ENCODE peak calls at places on chromosome 5, in seven cellular contexts. K is foreskin fibroblast, N is hepatocyte, H is fibroblast of mammary gland, V is IMR-90, R is breast epithelium, P is GM12865. E is an unnamed sample.

GRCh38 chr5:41410737-41411136 is 99.7 kb downstream of the PLCXD3 start:
- DNase-seq in K (no peak), N (no peak), H (no peak), V (no peak), R (no peak), P (no peak), E (no peak)

GRCh38 chr5:72776684-72777083 is 39.8 kb upstream of the TNPO1 start:
- DNase-seq in K (no peak), N (no peak), H (no peak), V (no peak), R (no peak), P (no peak), E (no peak)

GRCh38 chr5:148615644-148616283 is 38.6 kb downstream of the HTR4 start:
- DNase-seq in K (peak), N (no peak), H (peak), V (peak), R (no peak), P (no peak), E (no peak)

GRCh38 chr5:133783481-133783880 is 171.1 kb upstream of the FSTL4 start:
- DNase-seq in K (no peak), N (no peak), H (peak), V (no peak), R (no peak), P (no peak), E (no peak)

GRCh38 chr5:6446042-6446441 is 2.6 kb upstream of the UBE2QL1 start:
- DNase-seq in K (no peak), N (no peak), H (no peak), V (no peak), R (no peak), P (no peak), E (no peak)

GRCh38 chr5:132103380-132103951 is 29.9 kb downstream of the CSF2 start:
- DNase-seq in K (peak), N (peak), H (peak), V (peak), R (no peak), P (peak), E (peak)

GRCh38 chr5:2709996-2710689 is 41.3 kb downstream of the IRX2 start:
- DNase-seq in K (no peak), N (no peak), H (no peak), V (no peak), R (no peak), P (no peak), E (no peak)

GRCh38 chr5:93433422-93433821 is 147.6 kb downstream of the NR2F1-AS1 start:
- DNase-seq in K (peak), N (no peak), H (peak), V (peak), R (no peak), P (no peak), E (peak)

GRCh38 chr5:149240354-149240998 is 31.2 kb upstream of the AFAP1L1 start:
- DNase-seq in K (no peak), N (no peak), H (no peak), V (no peak), R (no peak), P (peak), E (no peak)

GRCh38 chr5:134245101-134245604 is 19.3 kb upstream of the PPP2CA start:
- DNase-seq in K (peak), N (peak), H (peak), V (peak), R (no peak), P (no peak), E (peak)

GRCh38 chr5:33832904-33833575 is 58.8 kb downstream of the ADAMTS12 start:
- DNase-seq in K (peak), N (no peak), H (peak), V (peak), R (no peak), P (no peak), E (no peak)

GRCh38 chr5:173324115-173325001 is 3.9 kb downstream of the STC2 start:
- DNase-seq in K (peak), N (peak), H (peak), V (peak), R (no peak), P (peak), E (no peak)

GRCh38 chr5:170148430-170149205 is 42.9 kb downstream of the FOXI1 start:
- DNase-seq in K (no peak), N (no peak), H (no peak), V (no peak), R (no peak), P (no peak), E (no peak)
- H3K4me3 ChIP-seq in K (no peak), N (no peak), H (no peak), V (no peak), R (no peak), P (no peak), E (no peak)

DNA sequence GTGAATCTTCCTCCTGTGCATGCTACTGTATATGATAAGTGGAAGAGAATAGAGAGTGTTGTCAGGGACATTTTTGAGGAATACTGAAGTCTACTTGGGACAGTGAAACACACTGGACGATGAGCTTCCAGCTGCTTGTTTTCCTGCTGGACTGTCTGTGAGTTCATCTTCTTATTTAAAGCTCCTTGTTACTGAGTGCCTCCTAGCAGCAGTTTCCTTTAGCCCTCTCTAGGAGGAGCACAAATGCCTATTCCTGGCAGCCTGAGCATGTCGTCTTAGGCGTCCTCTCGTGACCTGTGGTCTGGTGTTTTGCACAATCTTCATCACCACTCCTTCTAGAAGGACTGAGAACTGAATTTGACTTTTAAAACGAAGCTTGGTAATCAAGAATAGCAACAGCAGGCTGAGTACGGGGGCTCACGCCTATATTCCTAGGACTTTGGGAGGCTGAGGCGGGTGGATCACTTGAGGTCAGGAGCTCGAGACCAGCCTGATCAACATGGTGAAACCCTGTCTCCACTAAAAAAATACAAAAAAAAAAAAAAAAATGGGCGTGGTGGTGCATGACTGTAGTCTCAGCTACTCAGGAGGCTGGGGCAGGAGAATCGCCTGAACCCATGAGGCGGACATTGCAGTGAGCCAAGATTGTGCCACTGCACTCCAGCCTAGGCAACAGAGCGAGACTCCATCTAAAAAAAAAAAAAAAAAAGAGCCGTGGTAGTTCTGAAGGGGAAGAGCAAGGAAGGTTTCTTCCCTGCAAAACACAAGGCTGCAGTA is 44.0 kb downstream of the ANKRD33B start:
- DNase-seq in K (peak), N (peak), H (peak), V (peak), R (no peak), P (peak), E (no peak)
- TF ChIP-seq CTCF in K (peak), N (no peak), H (peak), V (peak), R (no peak), P (no peak), E (no peak)

GRCh38 chr5:14143843-14144585 is 872 bp downstream of the TRIO start:
- DNase-seq in K (peak), N (peak), H (no peak), V (no peak), R (no peak), P (peak), E (no peak)
- H3K4me3 ChIP-seq in K (peak), N (peak), H (peak), V (peak), R (peak), P (peak), E (peak)

DNA sequence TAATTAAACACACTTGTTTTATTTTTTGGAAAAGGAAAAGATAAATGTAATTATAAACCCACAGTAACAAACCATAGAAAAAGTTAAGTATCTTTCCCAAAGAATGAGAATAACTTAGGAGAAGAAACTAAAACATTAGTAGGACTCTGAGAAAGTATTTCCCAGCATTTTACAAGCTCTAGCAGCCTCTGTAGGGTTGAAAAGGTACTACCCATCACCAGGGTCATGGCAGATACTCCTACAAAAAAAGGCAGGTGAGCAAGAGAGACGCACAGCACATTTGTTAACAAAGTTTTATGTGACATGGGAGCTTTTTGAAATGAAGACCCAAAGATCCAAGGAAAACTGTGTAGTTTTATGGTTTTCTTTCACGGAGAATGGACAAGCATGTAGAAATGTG is 77.7 kb upstream of the FAM169A start:
- DNase-seq in K (no peak), N (no peak), H (no peak), V (no peak), R (no peak), P (no peak), E (no peak)
- TF ChIP-seq CTCF in K (no peak), N (peak), H (peak), V (peak), R (no peak), P (peak), E (peak)

GRCh38 chr5:176809544-176810083 is 745 bp upstream of the UNC5A start:
- DNase-seq in K (no peak), N (no peak), H (no peak), V (no peak), R (no peak), P (no peak), E (no peak)
- H3K4me3 ChIP-seq in K (no peak), N (peak), H (no peak), V (no peak), R (peak), P (no peak), E (peak)

DNA sequence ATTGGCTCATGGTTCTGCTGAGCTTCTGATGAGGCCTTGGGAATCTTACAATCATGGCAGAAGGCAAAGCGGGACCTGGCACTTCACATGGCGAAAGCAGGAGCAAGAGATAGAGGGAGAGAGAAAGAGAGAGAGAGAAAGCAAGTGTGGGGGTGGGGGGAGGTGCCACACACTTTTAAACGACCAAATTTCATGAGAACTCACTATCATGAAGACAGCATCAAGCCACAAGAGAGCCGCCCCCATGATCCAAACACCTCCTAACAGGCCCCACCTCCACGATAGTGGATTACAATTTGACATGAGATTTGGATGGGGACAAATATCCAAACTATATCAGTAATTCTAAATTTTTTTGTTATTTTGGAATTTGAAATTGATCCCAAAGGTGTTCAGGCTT is 553.9 kb downstream of the PRR16 start:
- DNase-seq in K (no peak), N (no peak), H (no peak), V (no peak), R (no peak), P (no peak), E (no peak)
- TF ChIP-seq CTCF in K (no peak), N (no peak), H (no peak), V (no peak), R (no peak), P (no peak), E (no peak)

GRCh38 chr5:140563554-140563953 is 844 bp downstream of the APBB3 start:
- DNase-seq in K (no peak), N (no peak), H (no peak), V (no peak), R (no peak), P (no peak), E (no peak)
- H3K4me3 ChIP-seq in K (peak), N (peak), H (peak), V (peak), R (peak), P (peak), E (peak)

GRCh38 chr5:57277085-57277484 is 103.2 kb downstream of the GPBP1 start:
- DNase-seq in K (peak), N (no peak), H (peak), V (peak), R (no peak), P (peak), E (no peak)
- TF ChIP-seq CTCF in K (no peak), N (peak), H (peak), V (peak), R (no peak), P (peak), E (peak)

GRCh38 chr5:158858746-158859145 is 241.0 kb downstream of the EBF1 start:
- DNase-seq in K (no peak), N (no peak), H (no peak), V (no peak), R (no peak), P (no peak), E (no peak)
- H3K4me3 ChIP-seq in K (no peak), N (no peak), H (no peak), V (no peak), R (no peak), P (no peak), E (no peak)

DNA sequence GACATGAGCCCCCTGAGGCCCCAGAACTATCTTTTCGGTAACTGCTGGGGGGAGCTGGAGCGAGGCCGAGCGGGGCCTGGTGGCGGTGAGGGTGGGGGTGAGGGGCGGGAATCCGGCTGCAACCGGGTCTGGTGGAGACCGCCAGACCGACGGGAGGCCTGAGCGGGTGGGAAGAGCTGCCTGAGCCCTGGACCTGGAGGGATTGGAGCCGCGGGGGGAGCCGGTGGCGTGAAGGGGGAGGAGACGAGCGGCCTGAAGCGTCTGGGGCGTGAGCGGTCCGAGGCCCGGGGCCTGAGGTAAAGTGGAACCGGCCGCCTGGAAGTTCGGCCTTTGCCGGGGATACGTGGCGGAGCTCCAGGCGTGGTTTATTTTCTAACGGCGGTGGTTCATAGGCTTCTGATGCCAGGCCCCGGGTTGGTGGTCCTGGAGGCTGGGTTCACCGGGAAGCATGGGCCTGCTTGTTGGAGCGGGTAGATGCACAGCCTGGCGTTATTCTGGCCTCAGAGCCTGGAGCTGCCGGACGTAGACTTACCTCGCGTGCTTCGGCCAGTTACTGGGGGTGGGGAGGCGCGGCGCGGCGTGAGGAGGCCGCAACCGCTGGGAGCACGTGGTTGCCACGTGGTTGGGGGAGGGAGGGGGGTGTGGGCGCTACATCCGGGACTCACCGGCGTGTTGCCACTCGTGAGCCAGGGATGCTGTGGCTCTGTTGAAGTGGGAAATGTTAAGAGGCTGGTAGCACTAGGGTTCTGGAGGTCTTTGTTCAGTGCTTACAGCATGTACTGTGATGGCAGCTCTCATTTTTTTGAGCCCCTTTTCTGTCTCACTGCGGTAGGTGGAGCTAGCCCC is 544 bp downstream of the NPM1 start:
- DNase-seq in K (peak), N (peak), H (peak), V (peak), R (peak), P (peak), E (no peak)
- TF ChIP-seq CTCF in K (no peak), N (no peak), H (no peak), V (no peak), R (no peak), P (no peak), E (no peak)